ENCODE peak calls at places on chromosome 3, in six cellular contexts. F, L, P, H, S and G are unnamed samples. For H3K4me1, the result is how much of the 10 kb centered on the place peaks cover.

GRCh38 chr3:56111651-56112250 is 356.5 kb downstream of the ERC2 start:
- DNase-seq in F (no peak), L (no peak), P (no peak), H (no peak), S (no peak), G (no peak)

GRCh38 chr3:168544097-168544957 is 448.6 kb upstream of the GOLIM4 start:
- DNase-seq in F (no peak), L (no peak), P (no peak), H (no peak), S (no peak), G (no peak)

GRCh38 chr3:48970568-48970967 is 19.5 kb upstream of the P4HTM start:
- DNase-seq in F (no peak), L (no peak), P (no peak), H (no peak), S (no peak), G (no peak)

GRCh38 chr3:88704316-88704715 is 403.1 kb upstream of the EPHA3 start:
- DNase-seq in F (no peak), L (no peak), P (no peak), H (no peak), S (no peak), G (no peak)

GRCh38 chr3:134527037-134527436 is 41.2 kb downstream of the CEP63 start:
- DNase-seq in F (no peak), L (no peak), P (no peak), H (no peak), S (no peak), G (no peak)

GRCh38 chr3:154229217-154229590 is 95.1 kb downstream of the DHX36 start:
- DNase-seq in F (no peak), L (no peak), P (no peak), H (no peak), S (no peak), G (no peak)

GRCh38 chr3:31165399-31165860 is 271.0 kb upstream of the GADL1 start:
- DNase-seq in F (no peak), L (no peak), P (no peak), H (no peak), S (no peak), G (no peak)

GRCh38 chr3:69252631-69253030 is 130.2 kb upstream of the LMOD3 start:
- DNase-seq in F (no peak), L (no peak), P (no peak), H (no peak), S (no peak), G (no peak)

GRCh38 chr3:127328391-127328790 is 40.5 kb upstream of the PRR20G start:
- DNase-seq in F (no peak), L (no peak), P (no peak), H (no peak), S (no peak), G (no peak)

GRCh38 chr3:97910931-97911351 is 61.3 kb downstream of the RIOX2 start:
- DNase-seq in F (no peak), L (no peak), P (no peak), H (no peak), S (no peak), G (no peak)

GRCh38 chr3:51970606-51971300 is 3.1 kb downstream of the ABHD14B start:
- DNase-seq in F (no peak), L (no peak), P (no peak), H (peak), S (peak), G (no peak)

GRCh38 chr3:37703633-37704032 is 158.0 kb upstream of the CTDSPL start:
- DNase-seq in F (no peak), L (no peak), P (no peak), H (no peak), S (no peak), G (peak)

GRCh38 chr3:194075802-194076460 is 60.0 kb upstream of the HES1 start:
- DNase-seq in F (no peak), L (no peak), P (no peak), H (peak), S (no peak), G (no peak)

GRCh38 chr3:128547368-128547987 is 54.5 kb upstream of the GATA2 start:
- DNase-seq in F (no peak), L (no peak), P (peak), H (no peak), S (no peak), G (no peak)

GRCh38 chr3:124149774-124150173 is 157.8 kb upstream of the ROPN1 start:
- DNase-seq in F (no peak), L (no peak), P (no peak), H (no peak), S (no peak), G (no peak)

GRCh38 chr3:66655673-66656072 is 154.9 kb upstream of the LRIG1 start:
- DNase-seq in F (no peak), L (no peak), P (no peak), H (no peak), S (no peak), G (no peak)

GRCh38 chr3:17046623-17047022 is 161.9 kb downstream of the PLCL2 start:
- DNase-seq in F (no peak), L (no peak), P (no peak), H (no peak), S (no peak), G (no peak)

GRCh38 chr3:17044844-17045243 is 160.1 kb downstream of the PLCL2 start:
- DNase-seq in F (no peak), L (no peak), P (no peak), H (no peak), S (no peak), G (no peak)

GRCh38 chr3:17047904-17048303 is 163.1 kb downstream of the PLCL2 start:
- DNase-seq in F (no peak), L (no peak), P (no peak), H (no peak), S (no peak), G (no peak)

GRCh38 chr3:17045705-17046104 is 160.9 kb downstream of the PLCL2 start:
- DNase-seq in F (no peak), L (no peak), P (no peak), H (no peak), S (no peak), G (no peak)

GRCh38 chr3:17047162-17047561 is 162.4 kb downstream of the PLCL2 start:
- DNase-seq in F (no peak), L (no peak), P (no peak), H (no peak), S (no peak), G (no peak)
- H3K4me3 ChIP-seq in F (no peak), L (no peak), P (no peak), H (no peak), S (no peak), G (no peak)

GRCh38 chr3:45029661-45030060 is 3.6 kb downstream of the CLEC3B start:
- DNase-seq in F (no peak), L (no peak), P (no peak), H (no peak), S (no peak), G (no peak)

GRCh38 chr3:45032113-45032512 is 6.0 kb downstream of the CLEC3B start:
- DNase-seq in F (no peak), L (no peak), P (no peak), H (no peak), S (no peak), G (no peak)

GRCh38 chr3:45033799-45034198 is 7.7 kb downstream of the CLEC3B start:
- DNase-seq in F (no peak), L (no peak), P (no peak), H (no peak), S (no peak), G (no peak)

GRCh38 chr3:45029216-45029615 is 3.1 kb downstream of the CLEC3B start:
- DNase-seq in F (no peak), L (no peak), P (no peak), H (no peak), S (no peak), G (no peak)

GRCh38 chr3:45031531-45031930 is 5.4 kb downstream of the CLEC3B start:
- DNase-seq in F (no peak), L (no peak), P (no peak), H (no peak), S (no peak), G (no peak)
- H3K4me1 ChIP-seq in F (under half), L (under half), P (under half), H (under half), S (under half), G (half or more)

GRCh38 chr3:120567370-120568197 is 28.6 kb upstream of the NDUFB4 start:
- DNase-seq in F (peak), L (no peak), P (no peak), H (no peak), S (no peak), G (no peak)
- H3K4me3 ChIP-seq in F (no peak), L (peak), P (peak), H (no peak), S (no peak), G (no peak)

DNA sequence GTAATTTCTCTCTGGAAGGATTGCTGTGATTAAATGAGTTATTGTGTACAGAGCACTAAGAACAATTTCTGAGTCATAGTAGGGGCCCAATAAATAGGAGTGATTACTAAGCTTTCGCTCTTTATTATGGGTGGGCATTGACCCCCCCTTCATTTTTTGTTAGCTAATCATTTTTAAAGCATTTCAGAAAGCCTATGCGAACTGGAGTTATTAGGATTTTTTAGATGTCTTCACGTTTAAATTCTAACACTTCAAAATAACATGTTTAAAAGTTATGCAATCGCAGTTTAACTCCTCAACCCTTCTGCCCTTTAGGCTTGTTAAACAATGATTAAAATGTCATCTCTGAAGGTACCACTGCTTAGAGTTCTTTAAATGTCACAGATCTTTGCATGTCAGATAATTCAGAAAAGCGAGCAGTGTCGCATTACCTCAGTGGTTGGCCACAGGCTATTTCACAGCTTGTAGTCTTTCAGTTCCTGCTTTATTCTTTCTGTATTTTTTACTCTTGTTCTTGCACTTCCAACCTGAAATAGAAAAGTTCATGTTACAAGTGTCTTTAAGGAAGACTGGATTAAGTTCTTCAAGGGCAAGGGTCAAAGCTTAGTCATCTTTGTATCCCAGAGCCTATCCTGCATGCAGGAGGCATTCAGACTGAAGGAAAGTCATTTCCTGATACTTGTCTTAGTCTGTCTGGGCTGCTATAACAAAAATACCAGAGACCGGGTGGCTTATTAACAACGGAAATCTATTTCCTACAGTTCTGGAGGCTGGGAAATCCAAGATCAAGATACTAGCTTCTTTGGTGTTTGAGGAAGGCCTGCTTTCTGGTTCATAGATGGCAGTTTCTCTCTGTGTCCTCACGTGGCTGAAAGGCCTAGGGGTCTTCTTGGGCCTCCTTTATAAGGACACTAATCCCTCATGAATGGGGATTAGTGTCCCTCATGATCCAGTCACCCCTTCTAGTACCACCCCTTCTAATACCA is 103.0 kb downstream of the FNDC3B start:
- DNase-seq in F (no peak), L (no peak), P (no peak), H (no peak), S (no peak), G (no peak)
- H3K4me1 ChIP-seq in F (half or more), L (under half), P (half or more), H (half or more), S (half or more), G (under half)